ENCODE peak calls at places on chromosomes 13 and 19, in four cellular contexts. One of them, this sample, is unnamed.

GRCh38 chr19:11481777-11482383 is 1.0 kb upstream of the ELAVL3 start:
- DNase-seq in pulmonary artery endothelial cell: peak
- DNase-seq in thoracic aorta: peak
- DNase-seq in fibroblast of mammary gland: peak
- DNase-seq in this sample: no peak

GRCh38 chr13:74452176-74452575 is 318.0 kb upstream of the KLF12 start:
- DNase-seq in pulmonary artery endothelial cell: no peak
- DNase-seq in fibroblast of mammary gland: no peak
- DNase-seq in thoracic aorta: no peak
- DNase-seq in this sample: no peak

GRCh38 chr13:99930925-99931324 is 40.6 kb downstream of the ZIC5 start:
- DNase-seq in fibroblast of mammary gland: no peak
- DNase-seq in pulmonary artery endothelial cell: no peak
- DNase-seq in thoracic aorta: no peak
- DNase-seq in this sample: no peak

GRCh38 chr13:34678154-34678553 is 263.9 kb upstream of the NBEA start:
- DNase-seq in pulmonary artery endothelial cell: no peak
- DNase-seq in thoracic aorta: no peak
- DNase-seq in fibroblast of mammary gland: no peak
- DNase-seq in this sample: no peak

GRCh38 chr13:25978961-25979360 is 72.9 kb downstream of the SHISA2 start:
- DNase-seq in fibroblast of mammary gland: no peak
- DNase-seq in pulmonary artery endothelial cell: no peak
- DNase-seq in thoracic aorta: no peak
- DNase-seq in this sample: no peak

GRCh38 chr13:31885994-31886393 is 145.6 kb upstream of the FRY start:
- DNase-seq in pulmonary artery endothelial cell: no peak
- DNase-seq in fibroblast of mammary gland: peak
- DNase-seq in thoracic aorta: no peak
- DNase-seq in this sample: no peak

GRCh38 chr13:44437356-44438233 is 64.0 kb downstream of the SERP2 start:
- DNase-seq in pulmonary artery endothelial cell: no peak
- DNase-seq in fibroblast of mammary gland: peak
- DNase-seq in thoracic aorta: no peak
- DNase-seq in this sample: no peak

GRCh38 chr19:19749332-19750130 is 16.6 kb upstream of the ZNF14 start:
- DNase-seq in pulmonary artery endothelial cell: no peak
- DNase-seq in thoracic aorta: no peak
- DNase-seq in fibroblast of mammary gland: no peak
- DNase-seq in this sample: no peak

GRCh38 chr13:101417043-101417406 is 717 bp upstream of the NALCN start:
- DNase-seq in pulmonary artery endothelial cell: no peak
- DNase-seq in thoracic aorta: no peak
- DNase-seq in fibroblast of mammary gland: peak
- DNase-seq in this sample: no peak

GRCh38 chr19:52307275-52307674 is 10.3 kb downstream of the ZNF480 start:
- DNase-seq in fibroblast of mammary gland: peak
- DNase-seq in pulmonary artery endothelial cell: no peak
- DNase-seq in thoracic aorta: no peak
- DNase-seq in this sample: no peak

GRCh38 chr13:45205124-45205523 is 4.3 kb upstream of the KCTD4 start:
- DNase-seq in pulmonary artery endothelial cell: no peak
- DNase-seq in fibroblast of mammary gland: no peak
- DNase-seq in thoracic aorta: no peak
- DNase-seq in this sample: no peak

GRCh38 chr13:32164622-32165268 is 133.2 kb downstream of the FRY start:
- DNase-seq in thoracic aorta: no peak
- DNase-seq in pulmonary artery endothelial cell: no peak
- DNase-seq in fibroblast of mammary gland: peak
- DNase-seq in this sample: no peak

GRCh38 chr13:33744589-33745369 is 73.2 kb upstream of the RFC3 start:
- DNase-seq in thoracic aorta: no peak
- DNase-seq in fibroblast of mammary gland: no peak
- DNase-seq in pulmonary artery endothelial cell: no peak
- DNase-seq in this sample: no peak

GRCh38 chr19:37594982-37595382 is 306 bp downstream of the ZNF540 start:
- DNase-seq in pulmonary artery endothelial cell: peak
- DNase-seq in fibroblast of mammary gland: peak
- DNase-seq in thoracic aorta: peak
- DNase-seq in this sample: peak

GRCh38 chr13:20460744-20461143 is 64.9 kb downstream of the CRYL1 start:
- DNase-seq in fibroblast of mammary gland: no peak
- DNase-seq in pulmonary artery endothelial cell: no peak
- DNase-seq in thoracic aorta: no peak
- DNase-seq in this sample: no peak

GRCh38 chr13:72782717-72783116 is 784 bp downstream of the PIBF1 start:
- DNase-seq in thoracic aorta: no peak
- DNase-seq in fibroblast of mammary gland: peak
- DNase-seq in pulmonary artery endothelial cell: no peak
- DNase-seq in this sample: no peak

GRCh38 chr13:44653261-44653660 is 77.1 kb upstream of the TSC22D1 start:
- DNase-seq in thoracic aorta: no peak
- DNase-seq in pulmonary artery endothelial cell: no peak
- DNase-seq in fibroblast of mammary gland: peak
- DNase-seq in this sample: no peak

GRCh38 chr19:32976223-32976805 is 4.3 kb downstream of the FAAP24 start:
- DNase-seq in pulmonary artery endothelial cell: peak
- DNase-seq in thoracic aorta: no peak
- DNase-seq in fibroblast of mammary gland: peak
- DNase-seq in this sample: peak

GRCh38 chr13:31012285-31013024 is 80.0 kb downstream of the TEX26 start:
- DNase-seq in fibroblast of mammary gland: peak
- DNase-seq in pulmonary artery endothelial cell: no peak
- DNase-seq in thoracic aorta: no peak
- DNase-seq in this sample: no peak

GRCh38 chr13:106714271-106714670 is 146.3 kb upstream of the ARGLU1 start:
- DNase-seq in pulmonary artery endothelial cell: no peak
- DNase-seq in fibroblast of mammary gland: no peak
- DNase-seq in thoracic aorta: no peak
- DNase-seq in this sample: no peak

GRCh38 chr19:48624067-48624594 is 4.8 kb downstream of the SPHK2 start:
- DNase-seq in fibroblast of mammary gland: peak
- DNase-seq in thoracic aorta: peak
- DNase-seq in pulmonary artery endothelial cell: peak
- DNase-seq in this sample: peak

GRCh38 chr13:99991013-99991805 is 9.6 kb downstream of the ZIC2 start:
- DNase-seq in fibroblast of mammary gland: no peak
- DNase-seq in thoracic aorta: no peak
- DNase-seq in pulmonary artery endothelial cell: no peak
- DNase-seq in this sample: no peak

GRCh38 chr19:28472843-28473242 is 740.1 kb downstream of the UQCRFS1 start:
- DNase-seq in fibroblast of mammary gland: no peak
- DNase-seq in pulmonary artery endothelial cell: no peak
- DNase-seq in thoracic aorta: no peak
- DNase-seq in this sample: peak

GRCh38 chr19:31066385-31066784 is 282.9 kb downstream of the TSHZ3 start:
- DNase-seq in thoracic aorta: no peak
- DNase-seq in fibroblast of mammary gland: peak
- DNase-seq in pulmonary artery endothelial cell: no peak
- DNase-seq in this sample: peak

GRCh38 chr19:384801-385169 is 24.2 kb downstream of the C2CD4C start:
- DNase-seq in pulmonary artery endothelial cell: no peak
- DNase-seq in thoracic aorta: no peak
- DNase-seq in fibroblast of mammary gland: no peak
- DNase-seq in this sample: no peak

GRCh38 chr13:89763011-89763410 is 1584.5 kb upstream of the MIR17HG start:
- DNase-seq in fibroblast of mammary gland: no peak
- DNase-seq in pulmonary artery endothelial cell: no peak
- DNase-seq in thoracic aorta: no peak
- DNase-seq in this sample: no peak

GRCh38 chr19:5336195-5336965 is 4.2 kb downstream of the PTPRS start:
- DNase-seq in pulmonary artery endothelial cell: no peak
- DNase-seq in fibroblast of mammary gland: no peak
- DNase-seq in thoracic aorta: no peak
- DNase-seq in this sample: no peak

GRCh38 chr13:112587767-112588489 is at the start of gene TUBGCP3:
- DNase-seq in fibroblast of mammary gland: peak
- DNase-seq in thoracic aorta: peak
- DNase-seq in pulmonary artery endothelial cell: peak
- DNase-seq in this sample: peak

GRCh38 chr13:113820813-113821651 is 42.8 kb downstream of the GAS6 start:
- DNase-seq in pulmonary artery endothelial cell: peak
- DNase-seq in thoracic aorta: no peak
- DNase-seq in fibroblast of mammary gland: peak
- DNase-seq in this sample: peak

GRCh38 chr19:43525836-43526771 is 897 bp downstream of the ETHE1 start:
- DNase-seq in fibroblast of mammary gland: no peak
- DNase-seq in pulmonary artery endothelial cell: no peak
- DNase-seq in thoracic aorta: no peak
- DNase-seq in this sample: no peak

GRCh38 chr19:811511-812048 is 10.2 kb downstream of the PLPPR3 start:
- DNase-seq in pulmonary artery endothelial cell: no peak
- DNase-seq in fibroblast of mammary gland: no peak
- DNase-seq in thoracic aorta: no peak
- DNase-seq in this sample: no peak

This sample was measured in tibial nerve.